ENCODE peak calls at places on chromosomes 11 and 22, in five cellular contexts. G is thoracic aorta, B is PC-9, R is PC-3, K is sigmoid colon. Z is an unnamed sample. For H3K4me1, the result is how much of the 10 kb centered on the place peaks cover.

GRCh38 chr11:64321533-64321932 is 3.6 kb downstream of the PRDX5 start:
- DNase-seq in G (no peak), B (peak), R (peak), K (no peak), Z (peak)

GRCh38 chr22:39900306-39901227 is at the start of gene GRAP2:
- DNase-seq in G (no peak), B (no peak), R (no peak), K (no peak), Z (no peak)

GRCh38 chr11:132644511-132644910 is 887.8 kb downstream of the OPCML start:
- DNase-seq in G (no peak), B (no peak), R (no peak), K (no peak), Z (no peak)

GRCh38 chr22:37454857-37455686 is 27.8 kb upstream of the ELFN2 start:
- DNase-seq in G (no peak), B (peak), R (peak), K (no peak), Z (peak)

GRCh38 chr22:28183078-28183870 is 264.2 kb upstream of the PITPNB start:
- DNase-seq in G (no peak), B (no peak), R (no peak), K (no peak), Z (no peak)

GRCh38 chr11:7165911-7166310 is 77.1 kb downstream of the RBMXL2 start:
- DNase-seq in G (no peak), B (no peak), R (no peak), K (no peak), Z (no peak)

GRCh38 chr11:126318642-126319373 is 14.9 kb downstream of the DCPS start:
- DNase-seq in G (no peak), B (no peak), R (peak), K (peak), Z (peak)

GRCh38 chr22:24155597-24156145 is 25.6 kb upstream of the SUSD2 start:
- DNase-seq in G (no peak), B (no peak), R (peak), K (peak), Z (peak)

GRCh38 chr22:28181332-28181731 is 262.3 kb upstream of the PITPNB start:
- DNase-seq in G (no peak), B (peak), R (peak), K (no peak), Z (no peak)

GRCh38 chr11:120335596-120335927 is 651 bp upstream of the ARHGEF12 start:
- DNase-seq in G (no peak), B (no peak), R (peak), K (no peak), Z (peak)

GRCh38 chr22:19959043-19959586 is 17.5 kb upstream of the TXNRD2 start:
- DNase-seq in G (peak), B (no peak), R (no peak), K (peak), Z (peak)
- H3K4me3 ChIP-seq in G (peak), B (no peak), R (no peak), K (peak), Z (no peak)

GRCh38 chr11:59625703-59626102 is 10.1 kb upstream of the OSBP start:
- DNase-seq in G (no peak), B (no peak), R (no peak), K (no peak), Z (no peak)
- TF ChIP-seq CTCF in G (no peak), B (no peak), R (no peak), K (no peak), Z (no peak)

GRCh38 chr11:66101055-66101454 is 31.0 kb downstream of the PACS1 start:
- DNase-seq in G (no peak), B (no peak), R (no peak), K (no peak), Z (no peak)
- H3K4me1 ChIP-seq in G (under half), B (under half), R (under half), K (under half), Z (under half)

GRCh38 chr11:112962854-112963367 is 1.7 kb downstream of the NCAM1 start:
- DNase-seq in G (peak), B (no peak), R (no peak), K (peak), Z (peak)

GRCh38 chr11:112968988-112969714 is 7.9 kb downstream of the NCAM1 start:
- DNase-seq in G (no peak), B (no peak), R (no peak), K (no peak), Z (no peak)

GRCh38 chr11:112967082-112967481 is 5.9 kb downstream of the NCAM1 start:
- DNase-seq in G (no peak), B (no peak), R (no peak), K (no peak), Z (no peak)

GRCh38 chr11:112963368-112963955 is 2.2 kb downstream of the NCAM1 start:
- DNase-seq in G (no peak), B (no peak), R (no peak), K (no peak), Z (no peak)

GRCh38 chr11:112965601-112966125 is 4.4 kb downstream of the NCAM1 start:
- DNase-seq in G (no peak), B (no peak), R (no peak), K (no peak), Z (no peak)
- H3K4me3 ChIP-seq in G (no peak), B (no peak), R (no peak), K (no peak), Z (no peak)

DNA sequence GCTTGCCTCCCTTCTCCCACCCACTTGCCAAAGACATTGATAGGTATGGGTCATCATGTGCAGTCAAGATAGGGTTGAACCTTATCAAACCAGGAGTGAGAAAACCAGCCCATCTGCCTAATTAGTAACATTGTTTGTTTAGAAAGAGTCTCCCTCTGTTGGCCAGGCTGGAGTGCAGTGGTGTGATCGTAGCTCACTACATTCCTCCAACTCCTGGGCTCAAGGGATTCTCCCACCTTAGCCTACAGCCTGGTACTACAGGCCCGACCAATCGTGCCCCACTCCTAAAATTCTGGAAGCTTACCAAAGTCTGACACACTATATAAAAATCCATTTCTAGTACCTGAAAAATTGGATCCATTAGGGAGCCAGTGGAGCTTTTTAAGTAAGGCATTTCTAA is 4.5 kb downstream of the C11orf71 start:
- DNase-seq in G (no peak), B (no peak), R (peak), K (no peak), Z (no peak)
- TF ChIP-seq CTCF in G (no peak), B (no peak), R (peak), K (no peak), Z (no peak)

DNA sequence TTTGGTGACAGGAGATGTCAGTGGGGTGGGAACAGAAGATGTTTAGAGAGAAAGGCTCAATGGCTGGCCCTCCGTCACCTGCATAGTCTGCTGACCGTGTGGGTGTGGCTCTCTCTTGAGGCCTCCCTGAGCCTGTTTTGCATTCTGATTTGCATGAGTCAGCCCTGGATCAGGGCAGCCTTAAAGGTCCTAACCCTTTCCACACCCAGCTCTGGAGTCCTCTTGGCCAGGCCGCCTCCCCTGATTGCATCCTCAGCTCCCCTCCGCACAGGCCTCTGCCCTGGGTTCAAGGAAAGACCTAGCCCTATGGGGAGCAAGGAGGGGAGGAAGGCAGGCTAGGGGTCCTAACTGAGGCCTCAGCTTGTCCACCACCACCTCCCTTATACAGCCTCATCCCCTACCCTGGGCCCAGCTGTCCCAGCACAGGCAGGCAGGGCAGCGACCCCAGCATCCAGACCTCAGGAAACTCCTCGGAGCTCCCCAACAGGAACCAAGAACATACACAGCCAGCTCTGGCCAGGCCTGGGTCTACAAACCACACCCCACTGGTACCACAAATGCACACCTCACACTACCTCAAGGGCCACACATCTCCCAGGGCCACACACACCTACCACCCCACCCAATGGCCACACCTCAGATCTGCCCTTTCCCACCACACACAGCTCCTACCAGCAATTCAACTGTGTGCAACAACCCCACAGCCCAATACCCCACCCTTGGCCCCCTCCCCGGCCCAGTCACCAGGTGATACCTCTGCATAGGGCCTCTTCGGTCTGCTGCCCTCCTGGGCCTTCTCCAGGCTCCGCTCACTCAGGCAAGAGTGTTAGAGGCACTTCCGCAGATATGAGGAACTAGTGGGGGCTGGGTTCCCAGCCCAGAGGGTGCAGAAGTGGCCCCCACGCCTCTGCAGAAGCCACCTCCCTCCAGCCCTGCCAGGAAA is 13.7 kb downstream of the ARAP1 start:
- DNase-seq in G (no peak), B (peak), R (peak), K (peak), Z (peak)
- H3K4me1 ChIP-seq in G (under half), B (half or more), R (half or more), K (under half), Z (half or more)

GRCh38 chr22:42304021-42304790 is 33.8 kb upstream of the TCF20 start:
- DNase-seq in G (no peak), B (no peak), R (no peak), K (no peak), Z (no peak)
- H3K4me3 ChIP-seq in G (no peak), B (no peak), R (no peak), K (no peak), Z (no peak)

Z was measured in left lung.